ENCODE peak calls at places on chromosomes 13 and 19, in ten cellular contexts. T, Y, F, H, G, B, L, W, K and V are unnamed samples.

GRCh38 chr13:75798353-75799245 is 162.5 kb downstream of the LMO7 start:
- DNase-seq in T (no peak), Y (peak; percentile 3), F (no peak), H (peak; percentile 39), G (no peak), B (no peak), L (peak; percentile 85), W (no peak), K (no peak), V (no peak)

GRCh38 chr19:15672580-15673175 is at the start of gene CYP4F12:
- DNase-seq in T (no peak), Y (peak; percentile 3), F (peak; percentile 98), H (peak; percentile 49), G (no peak), B (peak; percentile 12), L (peak; percentile 56), W (peak; percentile 86), K (peak; percentile 88), V (peak; percentile 80)

GRCh38 chr19:10537668-10538067 is 6.0 kb upstream of the ATG4D start:
- DNase-seq in T (no peak), Y (no peak), F (no peak), H (no peak), G (no peak), B (no peak), L (no peak), W (no peak), K (no peak), V (no peak)

GRCh38 chr13:36275190-36276002 is 22.2 kb downstream of the CCDC169 start:
- DNase-seq in T (no peak), Y (peak; percentile 40), F (no peak), H (no peak), G (peak; percentile 71), B (peak; percentile 88), L (peak; percentile 65), W (peak; percentile 83), K (peak; percentile 25), V (no peak)

GRCh38 chr13:21898990-21899389 is 228.1 kb downstream of the FGF9 start:
- DNase-seq in T (no peak), Y (no peak), F (no peak), H (no peak), G (no peak), B (no peak), L (no peak), W (no peak), K (no peak), V (no peak)

GRCh38 chr19:31314849-31315620 is 34.2 kb downstream of the TSHZ3 start:
- DNase-seq in T (no peak), Y (no peak), F (no peak), H (no peak), G (no peak), B (no peak), L (no peak), W (no peak), K (no peak), V (no peak)

GRCh38 chr13:70390968-70391367 is 282.7 kb upstream of the KLHL1 start:
- DNase-seq in T (no peak), Y (no peak), F (no peak), H (no peak), G (no peak), B (no peak), L (no peak), W (no peak), K (no peak), V (no peak)

GRCh38 chr13:40812724-40813445 is 23.5 kb downstream of the SLC25A15 start:
- DNase-seq in T (no peak), Y (no peak), F (no peak), H (no peak), G (no peak), B (no peak), L (peak; percentile 57), W (no peak), K (no peak), V (no peak)

GRCh38 chr13:30303269-30303668 is 4.1 kb downstream of the KATNAL1 start:
- DNase-seq in T (no peak), Y (no peak), F (no peak), H (no peak), G (no peak), B (no peak), L (no peak), W (no peak), K (no peak), V (peak; percentile 17)

GRCh38 chr13:40228486-40228885 is 438.0 kb downstream of the FOXO1 start:
- DNase-seq in T (no peak), Y (no peak), F (no peak), H (no peak), G (no peak), B (peak; percentile 83), L (no peak), W (no peak), K (no peak), V (no peak)

GRCh38 chr13:49098771-49099512 is 121.2 kb upstream of the MLNR start:
- DNase-seq in T (no peak), Y (peak; percentile 17), F (no peak), H (peak; percentile 24), G (no peak), B (peak; percentile 41), L (no peak), W (no peak), K (no peak), V (no peak)

GRCh38 chr19:32324631-32325215 is 20.7 kb upstream of the ZNF507 start:
- DNase-seq in T (no peak), Y (no peak), F (no peak), H (no peak), G (no peak), B (peak; percentile 37), L (no peak), W (no peak), K (no peak), V (no peak)

GRCh38 chr13:79987323-79987722 is 353.6 kb downstream of the SPRY2 start:
- DNase-seq in T (no peak), Y (no peak), F (no peak), H (no peak), G (no peak), B (no peak), L (peak; percentile 69), W (no peak), K (no peak), V (no peak)

GRCh38 chr13:66665991-66666390 is 564.1 kb downstream of the PCDH9 start:
- DNase-seq in T (no peak), Y (no peak), F (no peak), H (no peak), G (peak; percentile 45), B (peak; percentile 77), L (peak; percentile 33), W (no peak), K (no peak), V (peak; percentile 75)

GRCh38 chr19:38308006-38308766 is 4.1 kb downstream of the C19orf33 start:
- DNase-seq in T (no peak), Y (no peak), F (no peak), H (no peak), G (no peak), B (no peak), L (no peak), W (no peak), K (no peak), V (no peak)

DNA sequence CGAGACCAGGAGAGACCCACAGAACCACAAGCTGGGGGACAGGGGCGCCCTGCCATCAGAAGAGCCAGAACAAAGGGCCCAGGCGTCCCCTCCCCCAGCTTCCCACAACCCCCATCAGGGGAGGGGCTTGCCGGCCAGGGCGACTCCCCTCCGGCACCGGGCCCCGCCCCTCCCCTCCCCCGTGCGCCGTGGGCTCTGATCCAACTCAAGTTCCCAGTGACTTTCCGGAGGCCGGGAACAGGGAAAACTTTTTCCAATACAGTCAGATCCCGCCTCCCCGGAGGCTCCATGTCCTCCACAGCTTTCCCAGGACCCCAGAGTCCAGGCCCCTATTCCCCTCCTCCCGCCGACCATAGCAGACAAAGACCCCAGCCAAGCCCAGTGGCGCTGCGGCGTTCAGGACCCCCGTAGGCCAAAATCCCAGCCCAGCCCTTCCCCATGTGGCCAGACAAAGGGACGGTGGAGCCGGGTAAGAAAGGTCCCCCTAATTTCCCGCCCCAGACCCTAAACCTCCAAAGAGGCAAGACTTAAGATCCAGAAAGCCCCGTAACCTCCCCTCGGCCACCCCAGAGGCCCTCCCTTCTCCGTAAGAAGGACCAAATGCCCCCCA is 673 bp downstream of the TEAD2 start:
- DNase-seq in T (peak; percentile 23), Y (no peak), F (peak; percentile 72), H (peak; percentile 56), G (peak; percentile 91), B (peak; percentile 90), L (peak; percentile 80), W (peak; percentile 72), K (peak; percentile 93), V (peak; percentile 47)
- H3K4me3 ChIP-seq in T (peak overlapping the region; percentile 76), Y (no peak overlapping the region), F (peak overlapping the region; percentile 44), H (peak overlapping the region; percentile 93), G (peak overlapping the region; percentile 73), B (peak overlapping the region; percentile 67), L (peak overlapping the region; percentile 83), W (peak overlapping the region; percentile 85), K (peak overlapping the region; percentile 53), V (peak overlapping the region; percentile 60)

DNA sequence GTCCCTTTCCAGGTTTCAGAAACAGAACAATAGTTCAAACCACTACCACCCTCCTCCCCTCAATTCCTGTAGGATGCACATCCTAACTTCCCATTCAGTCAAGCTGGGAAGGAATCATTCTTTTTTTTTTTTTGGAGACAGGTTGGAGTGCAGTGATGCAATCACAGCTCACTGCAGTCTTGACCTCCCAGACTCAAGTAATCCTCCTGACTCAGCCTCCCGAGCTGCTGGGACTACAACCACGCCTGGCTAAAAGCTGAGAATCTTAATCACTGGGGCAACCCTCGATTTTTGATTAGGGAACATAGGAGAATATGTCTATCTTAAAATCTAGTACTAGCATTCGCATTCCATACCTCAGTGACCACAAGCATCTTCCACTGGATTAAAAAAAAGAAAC is 146.2 kb downstream of the ABCC4 start:
- DNase-seq in T (no peak), Y (no peak), F (no peak), H (no peak), G (no peak), B (no peak), L (peak; percentile 38), W (no peak), K (no peak), V (no peak)
- H3K9me3 ChIP-seq in T (no peaks in the 10 kb centered on the region), Y (no peaks in the 10 kb centered on the region), F (no peaks in the 10 kb centered on the region), H (no peaks in the 10 kb centered on the region), G (no peaks in the 10 kb centered on the region), B (no peaks in the 10 kb centered on the region), L (no peaks in the 10 kb centered on the region), W (no peaks in the 10 kb centered on the region), K (no peaks in the 10 kb centered on the region), V (no peaks in the 10 kb centered on the region)

DNA sequence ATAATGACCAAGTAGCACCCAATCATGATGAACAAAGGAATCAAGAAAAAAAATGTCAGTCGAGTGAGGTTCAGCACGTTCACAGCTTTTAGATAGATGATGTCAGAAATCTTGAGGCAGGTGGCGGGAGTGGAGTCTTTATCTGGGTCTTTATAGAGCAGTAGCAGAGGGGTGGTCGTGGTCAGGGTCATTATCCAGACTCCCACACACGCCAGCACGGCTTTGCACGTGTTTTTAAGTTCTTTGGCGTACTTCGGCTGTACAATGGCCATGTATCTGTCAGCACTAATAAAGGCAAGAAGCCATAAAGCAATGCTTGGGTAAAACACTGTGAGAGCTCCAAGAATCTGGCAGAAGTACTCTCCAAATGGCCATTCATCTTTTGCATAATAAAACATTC is 2.9 kb downstream of the GPR18 start:
- DNase-seq in T (no peak), Y (no peak), F (no peak), H (no peak), G (no peak), B (no peak), L (no peak), W (no peak), K (no peak), V (no peak)
- H3K4me3 ChIP-seq in T (no peak overlapping the region), Y (peak overlapping the region; percentile 17), F (no peak overlapping the region), H (no peak overlapping the region), G (no peak overlapping the region), B (no peak overlapping the region), L (no peak overlapping the region), W (no peak overlapping the region), K (no peak overlapping the region), V (no peak overlapping the region)

GRCh38 chr13:25607096-25607495 is 235.3 kb downstream of the ATP8A2 start:
- DNase-seq in T (no peak), Y (no peak), F (no peak), H (no peak), G (no peak), B (no peak), L (no peak), W (no peak), K (no peak), V (no peak)
- H3K9me3 ChIP-seq in T (no peaks in the 10 kb centered on the region), Y (no peaks in the 10 kb centered on the region), F (no peaks in the 10 kb centered on the region), H (no peaks in the 10 kb centered on the region), G (no peaks in the 10 kb centered on the region), B (no peaks in the 10 kb centered on the region), L (no peaks in the 10 kb centered on the region), W (peaks cover 3% of the 10 kb centered on the region), K (no peaks in the 10 kb centered on the region), V (no peaks in the 10 kb centered on the region)